ENCODE peak calls at places on chromosome 20, in ten cellular contexts. X, E, Y, R, Q, N, D, F, C and P are unnamed samples. For H3K27me3, the result is how much of the 10 kb centered on the place peaks cover.

GRCh38 chr20:53032021-53033001 is 60.2 kb downstream of the TSHZ2 start:
- DNase-seq in N (peak), C (peak), Q (no peak), F (no peak), R (no peak), E (peak), D (no peak), X (no peak), Y (peak), P (no peak)

GRCh38 chr20:10671221-10671849 is 2.5 kb downstream of the JAG1 start:
- DNase-seq in R (peak), Q (peak), D (peak), E (peak), N (peak), X (peak), Y (peak), C (no peak), F (no peak), P (no peak)

GRCh38 chr20:44411020-44411756 is 55.7 kb downstream of the HNF4A start:
- DNase-seq in Y (peak), F (no peak), Q (peak), C (no peak), D (no peak), N (no peak), E (no peak), X (peak), R (no peak), P (no peak)

GRCh38 chr20:5793916-5794315 is 43.7 kb downstream of the SHLD1 start:
- DNase-seq in Q (no peak), D (no peak), R (no peak), N (no peak), E (no peak), F (no peak), Y (no peak), X (no peak), C (no peak), P (no peak)

GRCh38 chr20:12916699-12917098 is 92.1 kb upstream of the SPTLC3 start:
- DNase-seq in F (no peak), X (peak), R (no peak), D (no peak), N (no peak), Y (peak), E (no peak), Q (no peak), C (no peak), P (no peak)

GRCh38 chr20:53866787-53867740 is 203.3 kb downstream of the BCAS1 start:
- DNase-seq in D (peak), X (no peak), Y (no peak), F (no peak), N (no peak), C (no peak), E (no peak), R (peak), Q (no peak), P (no peak)

GRCh38 chr20:41697861-41698559 is 79.8 kb upstream of the CHD6 start:
- DNase-seq in C (no peak), Y (peak), F (no peak), X (no peak), N (peak), R (no peak), E (peak), Q (no peak), D (peak), P (no peak)

GRCh38 chr20:52539891-52540290 is 348.3 kb upstream of the ZFP64 start:
- DNase-seq in F (no peak), D (no peak), X (no peak), Y (peak), C (no peak), N (no peak), Q (no peak), E (no peak), R (no peak), P (no peak)

GRCh38 chr20:21808863-21809664 is 103.6 kb downstream of the PAX1 start:
- DNase-seq in C (no peak), E (no peak), F (peak), X (peak), D (peak), N (no peak), Y (peak), Q (peak), R (no peak), P (peak)

GRCh38 chr20:40497781-40498691 is 191.0 kb downstream of the MAFB start:
- DNase-seq in E (peak), D (no peak), X (peak), N (peak), R (no peak), Q (no peak), C (peak), F (peak), Y (no peak), P (no peak)

GRCh38 chr20:58378704-58379103 is 10.3 kb upstream of the VAPB start:
- DNase-seq in E (no peak), N (no peak), Y (no peak), C (no peak), Q (no peak), R (no peak), D (no peak), F (no peak), X (no peak), P (no peak)
- H3K27ac ChIP-seq in E (no peak), N (no peak), Y (no peak), C (no peak), Q (no peak), R (no peak), D (no peak), F (no peak), X (no peak), P (no peak)

DNA sequence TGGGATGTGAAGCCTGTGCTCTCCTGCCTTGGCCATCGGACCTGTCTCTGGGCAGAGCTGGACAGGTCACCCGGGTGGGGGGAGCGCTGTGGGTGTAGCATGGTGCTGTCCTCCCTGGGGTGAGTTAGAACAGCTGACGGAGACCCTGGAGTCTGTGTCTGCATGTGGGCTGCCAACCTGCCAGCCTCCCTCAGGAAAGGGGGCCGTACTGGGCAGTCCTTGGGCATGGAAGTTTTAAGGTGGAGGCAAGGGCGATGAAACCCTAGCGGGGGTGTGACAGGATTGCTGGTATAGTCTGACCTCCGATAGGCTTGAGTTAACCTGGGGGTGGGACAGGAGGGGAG is 2.4 kb downstream of the SOX18 start:
- DNase-seq in Q (no peak), X (no peak), R (no peak), E (no peak), C (no peak), D (no peak), N (no peak), Y (no peak), F (no peak), P (no peak)
- H3K27me3 ChIP-seq in Q (under half), X (under half), R (under half), E (under half), C (under half), D (half or more), N (under half), Y (half or more), F (under half), P (half or more)

DNA sequence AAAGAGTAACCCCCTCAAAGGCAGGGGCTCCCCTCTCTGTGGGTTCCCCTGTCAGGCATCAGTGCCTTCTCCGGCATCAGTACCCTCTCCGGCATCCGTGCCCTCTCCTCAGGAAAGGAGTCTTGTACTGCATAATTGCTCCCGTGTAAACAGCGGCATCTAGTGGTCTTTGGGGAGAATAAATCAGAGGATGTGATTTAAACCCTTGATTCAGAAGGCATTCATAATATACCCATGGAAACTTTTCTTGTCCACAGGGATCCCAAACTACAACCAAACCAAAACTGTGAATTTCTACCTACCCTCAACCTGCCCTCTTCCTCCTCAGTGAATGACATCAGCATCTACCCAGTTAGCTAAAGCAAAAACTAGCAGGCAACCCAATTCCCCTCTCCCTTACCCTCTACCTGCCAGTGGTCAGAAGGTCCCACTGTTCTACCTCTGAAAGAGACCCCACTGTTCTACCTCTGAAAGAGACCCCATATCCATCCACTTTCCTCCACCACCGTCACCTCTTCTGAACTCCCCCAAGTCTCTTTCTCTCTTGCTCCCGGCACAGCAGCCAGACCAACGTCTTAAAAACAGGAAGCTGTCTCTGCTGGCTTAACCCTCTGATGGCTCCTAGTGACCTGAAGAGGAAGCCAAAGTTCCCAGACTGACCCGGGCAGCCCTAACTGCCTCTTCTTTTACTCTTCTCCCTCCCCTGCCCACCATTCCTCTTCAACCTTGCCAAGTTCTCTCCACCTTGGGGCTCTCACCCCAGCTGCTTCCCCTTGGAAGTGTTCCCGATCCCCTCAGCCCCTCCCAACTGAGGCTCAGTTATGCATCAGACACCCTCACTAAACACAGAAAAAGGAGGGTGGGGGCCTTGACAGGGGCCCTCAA is 27.2 kb downstream of the UBE2V1 start:
- DNase-seq in D (peak), R (peak), N (peak), C (peak), Y (peak), E (peak), Q (no peak), X (peak), F (no peak), P (peak)
- H3K4me3 ChIP-seq in D (peak), R (peak), N (peak), C (no peak), Y (no peak), E (no peak), Q (no peak), X (no peak), F (peak), P (no peak)

GRCh38 chr20:38111366-38112232 is 53.5 kb downstream of the TGM2 start:
- DNase-seq in F (no peak), N (no peak), Q (no peak), Y (no peak), C (no peak), X (no peak), D (no peak), R (peak), E (no peak), P (no peak)
- H3K27ac ChIP-seq in F (no peak), N (no peak), Q (no peak), Y (peak), C (no peak), X (no peak), D (no peak), R (no peak), E (no peak), P (no peak)